ENCODE peak calls at places on chromosome 15, in six cellular contexts. One of them, this sample, is unnamed.

GRCh38 chr15:55999635-56000034 is 6.2 kb upstream of the NEDD4 start:
- DNase-seq in fibroblast of lung: no peak
- DNase-seq in AG09319: no peak
- DNase-seq in kidney: no peak
- DNase-seq in fibroblast of the aortic adventitia: no peak
- DNase-seq in left lung: no peak
- DNase-seq in this sample: no peak

GRCh38 chr15:91909574-91909973 is 56.1 kb downstream of the SLCO3A1 start:
- DNase-seq in fibroblast of lung: no peak
- DNase-seq in AG09319: no peak
- DNase-seq in kidney: no peak
- DNase-seq in fibroblast of the aortic adventitia: no peak
- DNase-seq in left lung: no peak
- DNase-seq in this sample: no peak

GRCh38 chr15:81942655-81943054 is 103.2 kb downstream of the MEX3B start:
- DNase-seq in fibroblast of lung: no peak
- DNase-seq in AG09319: no peak
- DNase-seq in kidney: no peak
- DNase-seq in fibroblast of the aortic adventitia: no peak
- DNase-seq in left lung: no peak
- DNase-seq in this sample: no peak

GRCh38 chr15:72227192-72227586 is 3.8 kb downstream of the PKM start:
- DNase-seq in fibroblast of lung: peak; percentile 94
- DNase-seq in AG09319: no peak
- DNase-seq in kidney: no peak
- DNase-seq in fibroblast of the aortic adventitia: peak; percentile 85
- DNase-seq in left lung: no peak
- DNase-seq in this sample: peak; percentile 86

GRCh38 chr15:76577879-76578512 is 241.4 kb downstream of the ISL2 start:
- DNase-seq in fibroblast of lung: no peak
- DNase-seq in AG09319: no peak
- DNase-seq in kidney: peak; percentile 10
- DNase-seq in fibroblast of the aortic adventitia: no peak
- DNase-seq in left lung: no peak
- DNase-seq in this sample: no peak

GRCh38 chr15:101410612-101411011 is 78.9 kb downstream of the PCSK6 start:
- DNase-seq in fibroblast of lung: no peak
- DNase-seq in AG09319: no peak
- DNase-seq in kidney: no peak
- DNase-seq in fibroblast of the aortic adventitia: no peak
- DNase-seq in left lung: no peak
- DNase-seq in this sample: no peak

GRCh38 chr15:41994772-41995475 is 22.6 kb upstream of the EHD4 start:
- DNase-seq in fibroblast of lung: no peak
- DNase-seq in AG09319: no peak
- DNase-seq in kidney: no peak
- DNase-seq in fibroblast of the aortic adventitia: no peak
- DNase-seq in left lung: no peak
- DNase-seq in this sample: no peak

GRCh38 chr15:71471347-71471746 is 339.0 kb upstream of the NR2E3 start:
- DNase-seq in fibroblast of lung: no peak
- DNase-seq in AG09319: no peak
- DNase-seq in kidney: no peak
- DNase-seq in fibroblast of the aortic adventitia: no peak
- DNase-seq in left lung: no peak
- DNase-seq in this sample: no peak

GRCh38 chr15:67181221-67181639 is 73.2 kb downstream of the AAGAB start:
- DNase-seq in fibroblast of lung: no peak
- DNase-seq in AG09319: no peak
- DNase-seq in kidney: no peak
- DNase-seq in fibroblast of the aortic adventitia: no peak
- DNase-seq in left lung: no peak
- DNase-seq in this sample: no peak

GRCh38 chr15:67180035-67180434 is 74.4 kb downstream of the AAGAB start:
- DNase-seq in fibroblast of lung: no peak
- DNase-seq in AG09319: no peak
- DNase-seq in kidney: no peak
- DNase-seq in fibroblast of the aortic adventitia: no peak
- DNase-seq in left lung: no peak
- DNase-seq in this sample: no peak

GRCh38 chr15:67178569-67179210 is 75.8 kb downstream of the AAGAB start:
- DNase-seq in fibroblast of lung: peak; percentile 99
- DNase-seq in AG09319: peak; percentile 80
- DNase-seq in kidney: peak; percentile 47
- DNase-seq in fibroblast of the aortic adventitia: peak; percentile 99
- DNase-seq in left lung: no peak
- DNase-seq in this sample: peak; percentile 96

GRCh38 chr15:67179411-67179995 is 75.0 kb downstream of the AAGAB start:
- DNase-seq in fibroblast of lung: no peak
- DNase-seq in AG09319: no peak
- DNase-seq in kidney: no peak
- DNase-seq in fibroblast of the aortic adventitia: no peak
- DNase-seq in left lung: no peak
- DNase-seq in this sample: no peak

DNA sequence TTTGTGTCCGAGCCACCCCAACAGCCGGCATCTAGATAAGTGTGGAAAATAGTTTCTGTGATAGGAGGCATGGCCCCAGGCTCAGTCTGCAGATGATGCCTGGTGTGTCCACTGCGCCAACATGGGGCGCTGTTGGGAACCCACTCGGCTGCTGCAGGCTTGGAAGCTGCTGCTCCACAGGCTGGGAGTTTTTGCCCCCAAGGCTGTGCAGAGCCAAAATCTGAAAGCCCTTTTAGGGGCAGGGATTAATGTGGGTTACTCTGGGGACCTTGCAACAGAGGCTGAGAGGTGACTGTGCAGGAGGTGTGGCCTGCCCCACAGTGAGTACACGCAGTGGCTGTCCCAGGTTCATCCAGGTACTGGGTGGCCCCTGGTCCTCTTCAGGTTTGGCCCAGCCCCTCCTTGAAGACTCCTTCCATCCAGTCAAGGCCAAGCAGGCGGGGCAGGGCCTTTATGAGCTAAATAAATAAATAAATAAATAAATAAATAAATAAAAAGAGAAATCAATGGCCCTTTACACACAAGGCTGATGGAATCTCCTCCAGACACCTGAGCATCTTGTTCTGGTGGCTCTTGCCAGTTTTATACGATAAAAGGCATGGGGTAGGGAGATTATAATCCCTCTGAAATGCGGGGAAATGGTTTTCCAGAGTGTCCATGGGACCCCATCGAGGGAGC is 73.8 kb downstream of the AAGAB start:
- DNase-seq in fibroblast of lung: no peak
- DNase-seq in AG09319: no peak
- DNase-seq in kidney: no peak
- DNase-seq in fibroblast of the aortic adventitia: no peak
- DNase-seq in left lung: no peak
- DNase-seq in this sample: no peak
- TF ChIP-seq CTCF in fibroblast of lung: no peak
- TF ChIP-seq CTCF in AG09319: no peak
- TF ChIP-seq CTCF in kidney: no peak
- TF ChIP-seq CTCF in fibroblast of the aortic adventitia: no peak
- TF ChIP-seq CTCF in left lung: no peak
- TF ChIP-seq CTCF in this sample: peak; percentile 54

GRCh38 chr15:43009206-43009605 is 88.6 kb upstream of the TTBK2 start:
- DNase-seq in fibroblast of lung: no peak
- DNase-seq in AG09319: no peak
- DNase-seq in kidney: no peak
- DNase-seq in fibroblast of the aortic adventitia: no peak
- DNase-seq in left lung: no peak
- DNase-seq in this sample: no peak

GRCh38 chr15:43008150-43008549 is 87.6 kb upstream of the TTBK2 start:
- DNase-seq in fibroblast of lung: no peak
- DNase-seq in AG09319: no peak
- DNase-seq in kidney: no peak
- DNase-seq in fibroblast of the aortic adventitia: no peak
- DNase-seq in left lung: no peak
- DNase-seq in this sample: no peak

GRCh38 chr15:43006991-43007390 is 86.4 kb upstream of the TTBK2 start:
- DNase-seq in fibroblast of lung: no peak
- DNase-seq in AG09319: no peak
- DNase-seq in kidney: no peak
- DNase-seq in fibroblast of the aortic adventitia: no peak
- DNase-seq in left lung: no peak
- DNase-seq in this sample: no peak

DNA sequence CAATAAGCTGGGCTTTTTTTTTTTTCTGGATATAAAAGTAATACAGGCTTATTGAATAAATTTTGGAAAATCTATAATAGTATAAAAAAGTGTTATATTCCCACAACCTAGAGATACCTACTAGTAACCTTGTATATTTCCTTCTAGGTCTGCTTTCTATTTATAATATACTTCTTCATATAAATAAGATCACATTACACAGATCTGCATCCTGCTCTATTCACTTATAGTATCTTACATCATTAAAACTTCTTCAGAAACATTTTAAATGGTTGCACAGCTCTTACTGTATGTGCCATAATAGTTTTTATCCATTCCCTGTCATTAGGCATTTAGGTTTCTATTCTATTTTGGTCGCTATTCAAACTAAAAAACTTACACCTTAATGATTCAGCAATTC is 87.0 kb upstream of the TTBK2 start:
- DNase-seq in fibroblast of lung: no peak
- DNase-seq in AG09319: no peak
- DNase-seq in kidney: no peak
- DNase-seq in fibroblast of the aortic adventitia: no peak
- DNase-seq in left lung: no peak
- DNase-seq in this sample: no peak
- TF ChIP-seq CTCF in fibroblast of lung: no peak
- TF ChIP-seq CTCF in AG09319: no peak
- TF ChIP-seq CTCF in kidney: no peak
- TF ChIP-seq CTCF in fibroblast of the aortic adventitia: no peak
- TF ChIP-seq CTCF in left lung: no peak
- TF ChIP-seq CTCF in this sample: no peak

DNA sequence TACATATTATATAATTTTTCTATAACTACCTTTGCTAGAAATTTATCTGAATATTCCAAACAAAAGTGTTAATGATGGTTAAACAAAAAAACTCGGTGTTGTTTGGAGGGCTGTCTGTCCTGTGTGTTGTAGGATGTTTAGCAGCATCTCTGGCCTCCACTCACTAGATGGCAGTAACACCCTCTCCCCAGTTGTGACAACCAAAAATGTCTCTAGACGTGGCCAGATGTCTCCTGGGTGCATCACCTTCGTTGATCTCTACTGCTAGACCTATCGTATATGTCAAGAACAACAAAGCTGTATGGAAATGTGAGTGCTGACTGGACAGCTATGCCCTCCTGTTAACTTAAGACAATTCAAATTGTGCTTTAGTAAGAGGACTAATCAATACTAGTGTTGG is 14.1 kb downstream of the ANKRD34C start:
- DNase-seq in fibroblast of lung: no peak
- DNase-seq in AG09319: no peak
- DNase-seq in kidney: no peak
- DNase-seq in fibroblast of the aortic adventitia: no peak
- DNase-seq in left lung: no peak
- DNase-seq in this sample: no peak
- TF ChIP-seq CTCF in fibroblast of lung: no peak
- TF ChIP-seq CTCF in AG09319: no peak
- TF ChIP-seq CTCF in kidney: no peak
- TF ChIP-seq CTCF in fibroblast of the aortic adventitia: peak; percentile 4
- TF ChIP-seq CTCF in left lung: no peak
- TF ChIP-seq CTCF in this sample: no peak

GRCh38 chr15:40938530-40938870 is 9.4 kb downstream of the DLL4 start:
- DNase-seq in fibroblast of lung: no peak
- DNase-seq in AG09319: no peak
- DNase-seq in kidney: no peak
- DNase-seq in fibroblast of the aortic adventitia: no peak
- DNase-seq in left lung: no peak
- DNase-seq in this sample: no peak

GRCh38 chr15:40936234-40936708 is 7.1 kb downstream of the DLL4 start:
- DNase-seq in fibroblast of lung: no peak
- DNase-seq in AG09319: no peak
- DNase-seq in kidney: no peak
- DNase-seq in fibroblast of the aortic adventitia: no peak
- DNase-seq in left lung: no peak
- DNase-seq in this sample: no peak

GRCh38 chr15:40939909-40940801 is 11.0 kb downstream of the DLL4 start:
- DNase-seq in fibroblast of lung: no peak
- DNase-seq in AG09319: no peak
- DNase-seq in kidney: no peak
- DNase-seq in fibroblast of the aortic adventitia: no peak
- DNase-seq in left lung: no peak
- DNase-seq in this sample: no peak

GRCh38 chr15:40936709-40937666 is 7.8 kb downstream of the DLL4 start:
- DNase-seq in fibroblast of lung: peak; percentile 60
- DNase-seq in AG09319: no peak
- DNase-seq in kidney: no peak
- DNase-seq in fibroblast of the aortic adventitia: no peak
- DNase-seq in left lung: no peak
- DNase-seq in this sample: no peak

DNA sequence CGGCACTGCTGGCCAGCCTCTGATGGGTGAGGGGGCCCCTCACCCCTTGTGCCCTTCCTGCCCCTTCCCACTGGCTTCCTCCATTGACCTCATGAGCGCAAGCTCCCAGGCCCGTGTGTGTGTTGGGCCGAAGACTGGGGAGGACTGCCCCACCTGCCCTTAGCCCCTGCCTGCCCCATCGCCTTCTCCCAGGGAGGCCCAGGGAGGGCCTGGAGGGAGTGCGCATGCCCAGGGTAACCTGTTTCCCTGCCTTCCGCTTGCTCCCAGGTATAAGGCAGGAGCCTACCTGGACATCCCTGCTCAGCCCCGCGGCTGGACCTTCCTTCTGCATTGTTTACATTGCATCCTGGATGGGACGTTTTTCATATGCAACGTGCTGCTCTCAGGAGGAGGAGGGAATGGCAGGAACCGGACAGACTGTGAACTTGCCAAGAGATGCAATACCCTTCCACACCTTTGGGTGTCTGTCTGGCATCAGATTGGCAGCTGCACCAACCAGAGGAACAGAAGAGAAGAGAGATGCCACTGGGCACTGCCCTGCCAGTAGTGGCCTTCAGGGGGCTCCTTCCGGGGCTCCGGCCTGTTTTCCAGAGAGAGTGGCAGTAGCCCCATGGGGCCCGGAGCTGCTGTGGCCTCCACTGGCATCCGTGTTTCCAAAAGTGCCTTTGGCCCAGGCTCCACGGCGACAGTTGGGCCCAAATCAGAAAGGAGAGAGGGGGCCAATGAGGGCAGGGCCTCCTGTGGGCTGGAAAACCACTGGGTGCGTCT is 8.8 kb downstream of the DLL4 start:
- DNase-seq in fibroblast of lung: no peak
- DNase-seq in AG09319: no peak
- DNase-seq in kidney: no peak
- DNase-seq in fibroblast of the aortic adventitia: no peak
- DNase-seq in left lung: no peak
- DNase-seq in this sample: peak; percentile 58
- TF ChIP-seq CTCF in fibroblast of lung: peak; percentile 40
- TF ChIP-seq CTCF in AG09319: no peak
- TF ChIP-seq CTCF in kidney: peak; percentile 37
- TF ChIP-seq CTCF in fibroblast of the aortic adventitia: no peak
- TF ChIP-seq CTCF in left lung: no peak
- TF ChIP-seq CTCF in this sample: peak; percentile 68

GRCh38 chr15:93438310-93438709 is 349.3 kb upstream of the RGMA start:
- DNase-seq in fibroblast of lung: no peak
- DNase-seq in AG09319: no peak
- DNase-seq in kidney: no peak
- DNase-seq in fibroblast of the aortic adventitia: no peak
- DNase-seq in left lung: no peak
- DNase-seq in this sample: no peak
- TF ChIP-seq CTCF in fibroblast of lung: no peak
- TF ChIP-seq CTCF in AG09319: no peak
- TF ChIP-seq CTCF in kidney: no peak
- TF ChIP-seq CTCF in fibroblast of the aortic adventitia: no peak
- TF ChIP-seq CTCF in left lung: no peak
- TF ChIP-seq CTCF in this sample: no peak

GRCh38 chr15:70401709-70402108 is 304.0 kb upstream of the TLE3 start:
- DNase-seq in fibroblast of lung: peak; percentile 14
- DNase-seq in AG09319: no peak
- DNase-seq in kidney: no peak
- DNase-seq in fibroblast of the aortic adventitia: peak; percentile 77
- DNase-seq in left lung: no peak
- DNase-seq in this sample: no peak
- TF ChIP-seq CTCF in fibroblast of lung: no peak
- TF ChIP-seq CTCF in AG09319: no peak
- TF ChIP-seq CTCF in kidney: no peak
- TF ChIP-seq CTCF in fibroblast of the aortic adventitia: no peak
- TF ChIP-seq CTCF in left lung: no peak
- TF ChIP-seq CTCF in this sample: no peak